ENCODE peak calls at places on chromosomes 16 and 17, in eight cellular contexts. R is tibial artery, D is Karpas-422, M is adrenal gland, J is H9, Y is WERI-Rb-1, Z is GM23338, O is tibial nerve. U is an unnamed sample.

GRCh38 chr17:55348749-55349354 is 72.8 kb downstream of the MMD start:
- DNase-seq in J (peak; percentile 58), M (peak; percentile 66), Z (peak; percentile 77), D (peak; percentile 76), O (peak; percentile 15), R (peak; percentile 48), Y (peak; percentile 61), U (peak; percentile 59)

GRCh38 chr17:35568561-35568960 is 7.9 kb upstream of the SLFN14 start:
- DNase-seq in J (no peak), M (peak; percentile 55), O (no peak), Z (peak; percentile 42), Y (no peak), R (no peak), D (no peak), U (peak; percentile 23)

GRCh38 chr17:8359769-8360168 is 16.7 kb downstream of the KRABD2 start:
- DNase-seq in Y (no peak), M (no peak), D (no peak), J (no peak), O (no peak), Z (peak; percentile 47), R (no peak), U (no peak)

GRCh38 chr17:43456661-43457361 is 27.0 kb upstream of the DHX8 start:
- DNase-seq in J (no peak), D (peak; percentile 27), Z (no peak), O (peak; percentile 23), R (peak; percentile 54), M (peak; percentile 40), Y (peak; percentile 94), U (peak; percentile 48)

GRCh38 chr16:3797904-3798811 is 80.8 kb upstream of the TRAP1 start:
- DNase-seq in Y (no peak), O (no peak), J (no peak), Z (peak; percentile 51), R (no peak), M (peak; percentile 29), D (peak; percentile 58), U (no peak)

GRCh38 chr16:85885537-85885936 is 13.4 kb upstream of the IRF8 start:
- DNase-seq in M (no peak), O (no peak), J (no peak), Y (no peak), D (no peak), R (no peak), Z (no peak), U (no peak)

GRCh38 chr16:19294156-19294649 is 8.7 kb downstream of the CLEC19A start:
- DNase-seq in D (no peak), R (peak; percentile 81), M (peak; percentile 72), Y (no peak), J (no peak), Z (no peak), O (peak; percentile 21), U (peak; percentile 14)

GRCh38 chr16:87126403-87127025 is 190.7 kb downstream of the C16orf95 start:
- DNase-seq in J (no peak), M (no peak), Z (no peak), Y (no peak), R (no peak), D (no peak), O (no peak), U (peak; percentile 16)

GRCh38 chr17:63702223-63702577 is 2.3 kb upstream of the LIMD2 start:
- DNase-seq in R (no peak), J (no peak), Z (no peak), Y (no peak), M (no peak), D (peak; percentile 90), O (no peak), U (no peak)

GRCh38 chr16:4536391-4537106 is 2.0 kb downstream of the CDIP1 start:
- DNase-seq in J (no peak), Z (no peak), O (no peak), R (no peak), Y (no peak), M (no peak), D (no peak), U (no peak)

GRCh38 chr16:27966756-27967155 is 96.8 kb downstream of the GSG1L start:
- DNase-seq in O (no peak), Y (no peak), D (no peak), Z (no peak), J (no peak), M (no peak), R (no peak), U (no peak)

GRCh38 chr16:12453832-12454231 is 349.9 kb downstream of the CPPED1 start:
- DNase-seq in Z (no peak), D (no peak), J (no peak), M (no peak), Y (no peak), O (no peak), R (no peak), U (no peak)

GRCh38 chr16:74556375-74556922 is 50.5 kb downstream of the GLG1 start:
- DNase-seq in Y (no peak), O (no peak), M (no peak), J (no peak), Z (no peak), R (no peak), D (no peak), U (no peak)

DNA sequence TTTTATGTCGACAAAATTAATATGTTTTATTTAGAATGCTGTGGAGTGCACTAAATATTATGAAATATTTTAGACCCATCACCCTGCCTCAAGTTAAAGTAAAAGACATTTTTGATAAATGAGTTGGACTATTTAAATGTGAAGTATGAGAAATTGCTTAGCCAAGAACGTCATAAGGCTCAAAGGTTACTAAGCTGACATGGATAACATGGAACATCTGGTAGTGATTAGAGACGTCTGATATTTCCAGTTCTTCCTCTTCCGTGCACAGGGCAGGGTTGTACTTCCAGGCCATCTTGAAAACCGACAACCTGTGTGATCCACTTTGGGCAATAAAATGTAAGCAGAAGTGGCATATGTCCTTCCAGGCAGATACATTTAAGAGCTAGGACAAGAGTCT is 7.2 kb upstream of the CCL8 start:
- DNase-seq in R (no peak), M (no peak), J (no peak), D (no peak), Y (no peak), O (no peak), Z (no peak), U (no peak)
- H3K27ac ChIP-seq in R (no peak overlapping the region), M (peak overlapping the region; percentile 47), J (no peak overlapping the region), D (no peak overlapping the region), Y (no peak overlapping the region), O (peak overlapping the region; percentile 41), Z (no peak overlapping the region), U (no peak overlapping the region)

DNA sequence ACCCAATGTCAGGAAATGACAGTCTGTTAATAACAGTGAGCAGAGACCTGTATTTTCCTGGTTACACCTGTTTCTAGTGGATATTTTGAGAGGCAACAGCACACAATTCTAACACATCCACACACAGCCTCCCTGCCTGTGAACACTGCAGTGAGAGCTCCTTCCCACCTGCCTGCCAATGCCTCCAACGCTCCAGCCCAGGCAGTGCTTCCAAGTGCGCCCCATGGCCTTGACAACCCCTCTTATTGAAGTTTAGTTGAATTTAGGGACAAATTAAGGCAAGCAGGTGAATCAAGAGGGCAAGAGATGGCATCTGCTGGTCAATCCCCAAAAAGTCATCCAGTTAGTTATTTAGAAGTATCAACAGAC is 4.7 kb upstream of the MXRA7 start:
- DNase-seq in Z (no peak), R (no peak), D (no peak), J (no peak), O (no peak), Y (no peak), M (no peak), U (no peak)
- H3K27ac ChIP-seq in Z (peak overlapping the region; percentile 4), R (peak overlapping the region; percentile 48), D (no peak overlapping the region), J (no peak overlapping the region), O (peak overlapping the region; percentile 61), Y (no peak overlapping the region), M (peak overlapping the region; percentile 80), U (peak overlapping the region; percentile 60)

GRCh38 chr16:67449328-67449727 is 18.4 kb downstream of the HSD11B2 start:
- DNase-seq in R (no peak), Y (no peak), M (peak; percentile 81), O (no peak), Z (no peak), D (no peak), J (no peak), U (no peak)

GRCh38 chr16:67446968-67447507 is 16.1 kb downstream of the HSD11B2 start:
- DNase-seq in R (no peak), O (no peak), D (no peak), J (no peak), Y (no peak), Z (no peak), M (peak; percentile 51), U (no peak)

GRCh38 chr16:67445913-67446907 is 15.3 kb downstream of the HSD11B2 start:
- DNase-seq in Z (no peak), O (no peak), M (peak; percentile 68), R (no peak), D (no peak), J (no peak), Y (peak; percentile 41), U (peak; percentile 79)

GRCh38 chr16:67448580-67448979 is 17.7 kb downstream of the HSD11B2 start:
- DNase-seq in D (no peak), R (no peak), Z (no peak), O (no peak), J (no peak), Y (no peak), M (no peak), U (no peak)

GRCh38 chr16:67447508-67448076 is 16.7 kb downstream of the HSD11B2 start:
- DNase-seq in Y (peak; percentile 71), J (peak; percentile 71), M (peak; percentile 57), D (peak; percentile 93), R (no peak), O (no peak), Z (peak; percentile 61), U (peak; percentile 62)
- H3K27ac ChIP-seq in Y (peak overlapping the region; percentile 43), J (no peak overlapping the region), M (peak overlapping the region; percentile 77), D (no peak overlapping the region), R (no peak overlapping the region), O (no peak overlapping the region), Z (no peak overlapping the region), U (peak overlapping the region; percentile 51)

GRCh38 chr17:28328325-28328724 is 6.9 kb downstream of the IFT20 start:
- DNase-seq in Y (no peak), M (no peak), J (peak; percentile 24), Z (no peak), O (no peak), R (no peak), D (no peak), U (no peak)

GRCh38 chr17:28327709-28328108 is 7.6 kb downstream of the IFT20 start:
- DNase-seq in Z (no peak), O (no peak), M (no peak), D (no peak), J (peak; percentile 18), R (no peak), Y (no peak), U (no peak)

GRCh38 chr17:28326114-28326513 is 7.1 kb downstream of the TMEM97 start:
- DNase-seq in O (no peak), D (no peak), M (no peak), R (no peak), Z (no peak), J (peak; percentile 17), Y (peak; percentile 29), U (peak; percentile 52)

GRCh38 chr17:28325221-28325620 is 6.2 kb downstream of the TMEM97 start:
- DNase-seq in Z (no peak), D (no peak), R (no peak), Y (peak; percentile 77), J (peak; percentile 5), M (no peak), O (no peak), U (no peak)

DNA sequence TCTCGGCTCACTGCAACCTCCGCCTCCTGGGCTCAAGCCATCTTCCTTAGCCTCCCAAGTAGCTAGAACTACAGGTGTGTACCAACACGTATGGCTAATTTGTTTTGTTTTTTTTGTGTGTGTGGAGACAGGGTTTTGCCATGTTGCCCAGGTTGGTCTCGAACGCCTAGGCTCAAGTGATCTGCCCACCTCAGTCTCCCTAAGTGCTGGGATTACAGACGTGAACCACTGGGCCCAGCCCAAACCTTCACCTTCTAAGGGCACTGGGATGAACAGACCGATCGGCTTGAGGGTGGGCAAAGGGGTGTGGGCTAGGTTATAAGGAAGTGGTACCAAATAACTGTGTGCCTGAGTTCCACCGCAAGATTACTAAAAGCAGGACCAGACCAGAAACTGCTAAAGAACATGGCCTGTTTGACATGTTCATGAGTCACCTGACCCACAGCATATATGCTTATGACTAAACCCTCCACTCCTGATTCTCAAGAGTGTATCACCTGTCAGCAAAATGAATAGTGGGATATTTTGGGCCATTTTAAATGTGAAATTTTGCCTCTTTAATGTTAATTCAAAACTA is 8.1 kb downstream of the TMEM97 start:
- DNase-seq in R (no peak), O (no peak), D (no peak), J (peak; percentile 18), Z (no peak), Y (no peak), M (no peak), U (no peak)
- H3K27ac ChIP-seq in R (no peak overlapping the region), O (no peak overlapping the region), D (no peak overlapping the region), J (no peak overlapping the region), Z (peak overlapping the region; percentile 5), Y (no peak overlapping the region), M (no peak overlapping the region), U (peak overlapping the region; percentile 95)

U was measured in body of pancreas.